ENCODE peak calls at places on chromosomes 7 and 10, in nine cellular contexts. H is pancreas, W is brain microvascular endothelial cell, L is tibial nerve, U is neural progenitor cell, I is astrocyte, Z is transverse colon, K is astrocyte of the cerebellum, D is BE2C. X is an unnamed sample.

GRCh38 chr10:78332699-78333098 is 299.0 kb downstream of the RPS24 start:
- DNase-seq in L (no peak), H (peak), K (no peak), W (no peak), I (no peak), U (no peak), D (no peak), Z (no peak), X (no peak)

GRCh38 chr10:9228770-9229169 is 1174.3 kb downstream of the GATA3 start:
- DNase-seq in K (no peak), W (no peak), L (no peak), I (peak), Z (no peak), H (no peak), U (no peak), D (no peak), X (no peak)

GRCh38 chr7:107878636-107879035 is 12.3 kb upstream of the DLD start:
- DNase-seq in I (no peak), W (no peak), K (no peak), U (no peak), H (no peak), D (no peak), Z (no peak), L (no peak), X (no peak)

GRCh38 chr7:30029696-30030095 is 1.5 kb downstream of the PLEKHA8 start:
- DNase-seq in I (no peak), L (no peak), U (peak), H (no peak), K (no peak), D (no peak), Z (no peak), W (no peak), X (no peak)

GRCh38 chr10:90352288-90352687 is 505.6 kb downstream of the HTR7 start:
- DNase-seq in Z (no peak), W (peak), U (peak), K (no peak), D (no peak), H (no peak), L (no peak), I (no peak), X (no peak)

GRCh38 chr10:14414901-14415300 is 84.2 kb upstream of the FRMD4A start:
- DNase-seq in U (no peak), I (peak), Z (no peak), H (no peak), L (no peak), W (peak), K (peak), D (no peak), X (no peak)

GRCh38 chr10:117449636-117450035 is 74.4 kb upstream of the PDZD8 start:
- DNase-seq in D (no peak), U (no peak), Z (no peak), W (no peak), H (no peak), K (no peak), I (no peak), L (no peak), X (no peak)

GRCh38 chr7:100900978-100901377 is 5.3 kb upstream of the ACHE start:
- DNase-seq in D (no peak), U (no peak), K (no peak), I (no peak), L (no peak), W (no peak), Z (no peak), H (peak), X (no peak)

GRCh38 chr10:71766717-71767419 is 6.5 kb downstream of the VSIR start:
- DNase-seq in H (no peak), D (no peak), K (peak), L (peak), U (no peak), W (peak), Z (peak), I (peak), X (peak)

GRCh38 chr10:30999084-30999712 is 32.5 kb downstream of the ZNF438 start:
- DNase-seq in U (no peak), Z (no peak), W (peak), D (no peak), L (peak), I (no peak), H (peak), K (no peak), X (no peak)

GRCh38 chr10:8876171-8876570 is 821.7 kb downstream of the GATA3 start:
- DNase-seq in D (no peak), I (no peak), Z (no peak), U (no peak), H (no peak), L (no peak), W (no peak), K (no peak), X (no peak)

GRCh38 chr7:114084381-114085312 is 165.8 kb upstream of the PPP1R3A start:
- DNase-seq in L (peak), K (no peak), I (peak), W (no peak), H (peak), Z (peak), D (no peak), U (peak), X (no peak)

GRCh38 chr7:73606801-73607691 is 17.3 kb downstream of the MLXIPL start:
- DNase-seq in D (peak), W (no peak), I (no peak), K (no peak), Z (peak), U (peak), L (peak), H (no peak), X (no peak)

GRCh38 chr10:21144047-21144446 is 246.9 kb upstream of the NEBL start:
- DNase-seq in H (no peak), L (no peak), D (no peak), K (no peak), W (no peak), Z (no peak), I (no peak), U (no peak), X (no peak)

GRCh38 chr10:118870467-118871243 is 115.9 kb upstream of the CACUL1 start:
- DNase-seq in W (peak), D (peak), L (no peak), H (no peak), I (peak), Z (no peak), K (peak), U (peak), X (peak)

GRCh38 chr7:115707236-115707635 is 323.3 kb downstream of the TFEC start:
- DNase-seq in Z (peak), D (no peak), U (peak), I (no peak), K (no peak), L (no peak), H (no peak), W (no peak), X (no peak)
- TF ChIP-seq CTCF in Z (peak), D (peak), U (peak), I (peak), K (peak), L (no peak), H (no peak), W (peak), X (peak)

GRCh38 chr10:60777696-60778213 is 523 bp upstream of the CDK1 start:
- DNase-seq in K (no peak), L (no peak), H (no peak), Z (no peak), W (no peak), D (no peak), U (no peak), I (no peak), X (no peak)
- H3K4me3 ChIP-seq in K (peak), L (peak), H (peak), Z (peak), W (peak), D (peak), U (peak), I (peak), X (peak)

DNA sequence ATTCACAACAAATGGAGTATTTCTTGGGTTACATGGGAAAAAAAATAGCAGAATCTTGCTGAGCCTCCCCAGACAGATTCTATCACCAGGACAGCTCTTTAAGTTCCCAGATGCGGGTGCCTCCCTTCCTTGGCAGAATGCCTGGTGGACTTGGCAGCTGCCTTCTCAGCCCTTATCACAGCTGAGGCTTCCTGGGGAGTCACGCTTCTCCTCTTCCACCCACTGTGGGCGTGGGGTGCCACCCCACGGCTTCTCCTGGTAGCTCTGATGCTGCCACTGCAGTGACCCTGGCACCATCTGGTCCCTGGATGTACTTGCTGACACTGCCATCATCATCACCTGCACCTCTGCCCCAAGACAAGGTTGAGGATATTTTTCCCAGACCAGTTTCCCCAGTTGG is 16.2 kb upstream of the NME8 start:
- DNase-seq in L (peak), Z (peak), U (no peak), K (no peak), D (peak), W (peak), I (no peak), H (peak), X (no peak)
- TF ChIP-seq CTCF in L (no peak), Z (no peak), U (no peak), K (no peak), D (no peak), W (no peak), I (no peak), H (no peak), X (no peak)

GRCh38 chr10:96129387-96130325 is at the start of gene ZNF518A:
- DNase-seq in I (peak), Z (peak), W (peak), U (peak), D (peak), L (peak), K (peak), H (peak), X (peak)

GRCh38 chr10:96122824-96123223 is 7.3 kb upstream of the ZNF518A start:
- DNase-seq in D (no peak), Z (no peak), W (no peak), H (no peak), K (no peak), I (no peak), U (no peak), L (no peak), X (no peak)

GRCh38 chr10:96130326-96130758 is 245 bp downstream of the ZNF518A start:
- DNase-seq in Z (peak), U (peak), W (peak), H (peak), L (no peak), K (no peak), D (peak), I (peak), X (peak)

GRCh38 chr10:96124230-96125141 is 5.6 kb upstream of the ZNF518A start:
- DNase-seq in W (peak), I (peak), H (peak), Z (peak), D (no peak), K (no peak), L (no peak), U (peak), X (no peak)

DNA sequence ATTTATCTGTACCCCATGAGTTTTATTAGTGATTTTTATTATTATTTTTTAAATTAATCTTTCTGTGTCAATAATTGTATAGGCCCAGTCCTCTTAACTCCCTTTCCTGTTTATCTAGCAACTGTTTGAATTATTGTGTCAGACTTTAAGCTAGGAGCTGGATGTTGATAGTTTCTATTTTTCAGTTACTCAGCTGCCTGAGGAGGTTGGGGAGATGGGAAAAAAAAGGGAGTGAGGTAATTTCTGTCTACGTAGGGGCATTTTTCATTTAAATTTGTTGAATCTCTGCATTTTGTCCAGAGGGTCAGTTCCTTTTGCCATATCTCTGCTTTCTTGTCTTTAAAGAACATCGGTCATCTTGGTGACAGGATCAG is 5.0 kb upstream of the ZNF518A start:
- DNase-seq in Z (no peak), L (no peak), D (no peak), K (no peak), H (no peak), U (no peak), I (no peak), W (no peak), X (no peak)
- H3K4me3 ChIP-seq in Z (peak), L (no peak), D (no peak), K (no peak), H (no peak), U (peak), I (no peak), W (no peak), X (no peak)

GRCh38 chr10:110017940-110018339 is 10.2 kb downstream of the ADD3 start:
- DNase-seq in W (no peak), L (no peak), U (no peak), D (no peak), I (no peak), H (no peak), Z (no peak), K (no peak), X (no peak)
- TF ChIP-seq CTCF in W (no peak), L (no peak), U (no peak), D (no peak), I (no peak), H (no peak), Z (no peak), K (no peak), X (no peak)

GRCh38 chr7:138345567-138345966 is 114.5 kb upstream of the TRIM24 start:
- DNase-seq in H (no peak), Z (no peak), L (no peak), I (no peak), W (no peak), U (no peak), K (no peak), D (no peak), X (no peak)
- H3K4me3 ChIP-seq in H (no peak), Z (no peak), L (no peak), I (no peak), W (no peak), U (no peak), K (no peak), D (no peak), X (no peak)

GRCh38 chr10:43333653-43334052 is 37.8 kb upstream of the FXYD4 start:
- DNase-seq in D (no peak), U (no peak), I (no peak), L (no peak), K (no peak), Z (no peak), H (no peak), W (no peak), X (no peak)
- TF ChIP-seq CTCF in D (no peak), U (no peak), I (no peak), L (no peak), K (no peak), Z (no peak), H (no peak), W (no peak), X (no peak)

GRCh38 chr7:116955340-116955739 is 2.0 kb downstream of the ST7 start:
- DNase-seq in W (no peak), H (no peak), K (no peak), I (no peak), D (no peak), L (no peak), Z (no peak), U (no peak), X (no peak)
- H3K4me3 ChIP-seq in W (no peak), H (no peak), K (peak), I (peak), D (peak), L (no peak), Z (peak), U (no peak), X (peak)

DNA sequence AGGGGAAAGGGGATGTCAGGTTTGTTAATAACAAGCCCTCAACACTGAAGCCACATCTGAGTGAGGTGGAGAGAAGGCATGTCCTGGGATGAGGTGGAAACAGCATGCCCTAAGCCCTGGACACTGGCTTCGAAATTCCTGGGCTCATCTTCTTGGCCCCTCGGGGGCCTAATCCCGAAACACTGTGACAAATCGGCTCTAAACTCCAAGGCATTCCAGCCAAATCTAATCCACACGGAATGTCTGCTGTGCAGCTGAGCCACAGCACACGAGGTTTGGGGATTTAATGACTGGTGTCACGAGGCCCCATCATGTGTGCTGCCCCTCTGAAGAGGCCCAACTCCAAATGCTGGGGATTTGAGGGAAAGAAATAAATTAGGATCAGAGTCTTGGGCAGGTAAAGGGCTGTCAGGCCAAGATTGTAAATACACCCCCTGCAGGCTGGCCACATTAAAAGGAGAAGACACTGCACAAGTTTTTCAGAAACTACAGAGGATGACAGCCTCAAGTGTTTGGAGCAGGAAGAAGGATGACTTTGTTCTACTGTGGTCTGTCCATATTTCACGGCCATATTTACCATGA is 83.0 kb upstream of the FGFR2 start:
- DNase-seq in I (no peak), U (peak), W (no peak), H (no peak), Z (no peak), L (no peak), D (no peak), K (no peak), X (no peak)
- TF ChIP-seq CTCF in I (no peak), U (no peak), W (no peak), H (no peak), Z (no peak), L (no peak), D (no peak), K (no peak), X (no peak)